ENCODE peak calls at places on chromosomes 2 and 18, in ten cellular contexts. W is CD8-positive, alpha-beta memory T cell; B is fibroblast of mammary gland; P is heart left ventricle; U is skeletal muscle cell; L is GM23248; K is body of pancreas; F is foreskin fibroblast; Q is left ventricle myocardium inferior; V is choroid plexus epithelial cell. G is an unnamed sample.

GRCh38 chr2:158722266-158723105 is 72.6 kb upstream of the DAPL1 start:
- DNase-seq in W (no peak), B (no peak), P (no peak), U (no peak), L (no peak), K (no peak), F (no peak), Q (no peak), V (no peak), G (no peak)

GRCh38 chr2:191533693-191534175 is 144.2 kb upstream of the NABP1 start:
- DNase-seq in W (no peak), B (peak), P (no peak), U (no peak), L (peak), K (no peak), F (peak), Q (no peak), V (peak), G (no peak)

GRCh38 chr2:175414872-175415487 is 233.5 kb upstream of the ATP5MC3 start:
- DNase-seq in W (no peak), B (peak), P (peak), U (peak), L (peak), K (peak), F (peak), Q (peak), V (peak), G (peak)

GRCh38 chr2:163345795-163346573 is 389.8 kb downstream of the FIGN start:
- DNase-seq in W (no peak), B (peak), P (no peak), U (no peak), L (peak), K (no peak), F (peak), Q (no peak), V (peak), G (peak)

GRCh38 chr2:183522441-183522840 is 398.2 kb downstream of the NUP35 start:
- DNase-seq in W (no peak), B (peak), P (no peak), U (no peak), L (no peak), K (no peak), F (no peak), Q (no peak), V (no peak), G (no peak)

GRCh38 chr18:10560457-10561045 is 34.7 kb downstream of the NAPG start:
- DNase-seq in W (peak), B (peak), P (peak), U (peak), L (peak), K (peak), F (peak), Q (peak), V (peak), G (peak)

GRCh38 chr2:120919771-120920437 is 184.2 kb downstream of the GLI2 start:
- DNase-seq in W (no peak), B (peak), P (peak), U (no peak), L (peak), K (no peak), F (peak), Q (peak), V (peak), G (no peak)

GRCh38 chr2:166411473-166412230 is 35.9 kb upstream of the SCN9A start:
- DNase-seq in W (no peak), B (peak), P (no peak), U (no peak), L (peak), K (no peak), F (peak), Q (no peak), V (peak), G (no peak)

GRCh38 chr2:196823750-196824149 is 14.6 kb upstream of the C2orf66 start:
- DNase-seq in W (no peak), B (peak), P (no peak), U (peak), L (peak), K (no peak), F (peak), Q (no peak), V (peak), G (no peak)

GRCh38 chr2:21270658-21271057 is 146.9 kb downstream of the TDRD15 start:
- DNase-seq in W (no peak), B (no peak), P (peak), U (no peak), L (no peak), K (peak), F (no peak), Q (peak), V (no peak), G (no peak)

GRCh38 chr2:238967031-238967977 is 119.4 kb downstream of the TWIST2 start:
- DNase-seq in W (no peak), B (no peak), P (peak), U (no peak), L (no peak), K (no peak), F (no peak), Q (no peak), V (no peak), G (no peak)

GRCh38 chr2:10332402-10333246 is 29.9 kb downstream of the HPCAL1 start:
- DNase-seq in W (no peak), B (no peak), P (no peak), U (no peak), L (no peak), K (no peak), F (no peak), Q (no peak), V (peak), G (no peak)

GRCh38 chr18:32478818-32479217 is 8.1 kb upstream of the GAREM1 start:
- DNase-seq in W (no peak), B (no peak), P (no peak), U (no peak), L (no peak), K (no peak), F (no peak), Q (no peak), V (no peak), G (no peak)
- H3K4me3 ChIP-seq in W (no peak), B (no peak), P (no peak), U (no peak), L (no peak), K (no peak), F (no peak), Q (no peak), V (no peak), G (no peak)

DNA sequence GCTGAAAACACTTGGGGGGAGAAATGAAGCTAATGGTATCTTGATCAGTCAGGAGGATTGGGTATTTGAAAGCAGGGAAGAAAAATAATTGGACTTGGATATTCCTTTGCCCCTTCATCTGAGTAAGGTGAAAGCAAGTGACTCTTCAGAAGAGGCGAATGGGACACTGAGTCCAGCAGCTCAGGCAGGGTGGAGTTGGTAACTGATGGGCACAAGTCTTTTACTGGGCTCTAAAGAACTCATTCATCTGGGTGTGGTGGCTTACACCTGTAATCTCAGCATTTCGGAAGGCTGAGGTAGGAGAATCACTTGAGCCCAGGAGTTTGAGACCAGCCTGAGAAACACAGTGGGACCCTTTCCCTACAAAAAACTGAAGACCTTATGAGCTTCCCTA is 11.2 kb downstream of the CFLAR start:
- DNase-seq in W (no peak), B (no peak), P (no peak), U (no peak), L (no peak), K (no peak), F (no peak), Q (no peak), V (no peak), G (no peak)
- H3K4me3 ChIP-seq in W (peak), B (no peak), P (no peak), U (no peak), L (peak), K (no peak), F (no peak), Q (peak), V (no peak), G (no peak)

GRCh38 chr18:63198868-63199742 is 120.5 kb downstream of the BCL2 start:
- DNase-seq in W (no peak), B (no peak), P (no peak), U (no peak), L (no peak), K (no peak), F (no peak), Q (no peak), V (no peak), G (no peak)
- H3K4me3 ChIP-seq in W (peak), B (no peak), P (no peak), U (no peak), L (no peak), K (no peak), F (no peak), Q (no peak), V (no peak), G (no peak)

DNA sequence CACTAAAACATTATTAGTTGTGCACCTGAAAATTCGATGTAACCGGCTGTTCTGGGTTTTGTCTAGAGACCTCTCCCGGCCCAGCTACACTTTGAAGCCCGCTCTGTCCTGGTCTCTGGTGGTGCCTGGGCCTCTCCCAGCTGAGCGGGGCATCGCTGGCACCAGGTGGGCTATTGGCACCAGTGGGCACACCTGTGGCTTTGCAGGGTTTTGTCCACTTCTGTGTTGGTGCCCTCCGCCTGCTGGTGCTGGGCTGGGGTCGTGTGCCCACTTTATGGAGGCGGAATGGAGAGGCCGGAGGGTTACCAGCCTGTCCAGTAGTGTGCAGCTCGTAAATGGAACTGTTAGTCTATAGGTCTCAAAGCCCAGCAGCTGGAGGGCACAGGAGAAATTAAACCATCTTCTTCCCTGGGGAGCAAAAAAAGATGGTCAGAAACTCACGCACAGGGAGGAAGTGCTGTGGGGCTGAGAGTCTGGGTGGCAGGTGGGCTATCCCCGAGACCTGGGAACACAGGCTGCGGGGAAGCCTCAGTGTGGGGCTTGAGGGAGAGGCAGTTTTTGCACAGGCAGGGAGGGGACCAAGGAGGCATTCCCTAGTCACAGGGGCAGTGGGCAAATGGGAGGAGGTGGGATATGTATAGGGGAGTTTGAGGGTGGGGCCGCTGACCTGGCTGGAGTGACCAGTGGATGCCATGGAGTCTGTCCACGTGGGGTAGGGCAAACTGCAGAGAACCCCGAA is 30.4 kb downstream of the SH3BP4 start:
- DNase-seq in W (no peak), B (no peak), P (no peak), U (no peak), L (no peak), K (no peak), F (no peak), Q (no peak), V (no peak), G (no peak)
- H3K4me3 ChIP-seq in W (no peak), B (no peak), P (peak), U (no peak), L (peak), K (no peak), F (no peak), Q (peak), V (no peak), G (no peak)

GRCh38 chr2:173214213-173214612 is 138.6 kb downstream of the MAP3K20 start:
- DNase-seq in W (no peak), B (peak), P (no peak), U (no peak), L (no peak), K (no peak), F (no peak), Q (no peak), V (peak), G (no peak)

GRCh38 chr2:173215316-173215715 is 139.4 kb upstream of the CDCA7 start:
- DNase-seq in W (no peak), B (no peak), P (no peak), U (no peak), L (no peak), K (no peak), F (no peak), Q (no peak), V (no peak), G (no peak)

GRCh38 chr2:173205375-173205774 is 129.7 kb downstream of the MAP3K20 start:
- DNase-seq in W (no peak), B (peak), P (peak), U (peak), L (peak), K (no peak), F (peak), Q (peak), V (peak), G (no peak)

GRCh38 chr2:173213181-173213580 is 137.5 kb downstream of the MAP3K20 start:
- DNase-seq in W (no peak), B (no peak), P (no peak), U (no peak), L (no peak), K (no peak), F (no peak), Q (no peak), V (no peak), G (no peak)

GRCh38 chr2:173210270-173211196 is 134.9 kb downstream of the MAP3K20 start:
- DNase-seq in W (peak), B (peak), P (peak), U (peak), L (peak), K (peak), F (peak), Q (peak), V (peak), G (peak)
- H3K4me3 ChIP-seq in W (no peak), B (no peak), P (no peak), U (no peak), L (no peak), K (no peak), F (no peak), Q (no peak), V (no peak), G (no peak)